ENCODE peak calls at places on chromosomes 6 and 20, in four cellular contexts. One of them, this sample, is unnamed.

GRCh38 chr6:132190815-132191175 is 210.5 kb downstream of the MOXD1 start:
- DNase-seq in fibroblast of lung: peak
- DNase-seq in IMR-90: peak
- DNase-seq in A549: no peak
- DNase-seq in this sample: peak

GRCh38 chr6:99187429-99187828 is 162.0 kb downstream of the FAXC start:
- DNase-seq in fibroblast of lung: no peak
- DNase-seq in IMR-90: no peak
- DNase-seq in A549: no peak
- DNase-seq in this sample: no peak

GRCh38 chr20:25017257-25017803 is 24.8 kb upstream of the APMAP start:
- DNase-seq in fibroblast of lung: no peak
- DNase-seq in IMR-90: no peak
- DNase-seq in A549: no peak
- DNase-seq in this sample: no peak

GRCh38 chr6:35508542-35508941 is 4.2 kb downstream of the TULP1 start:
- DNase-seq in fibroblast of lung: no peak
- DNase-seq in IMR-90: no peak
- DNase-seq in A549: no peak
- DNase-seq in this sample: no peak

GRCh38 chr20:58869662-58870227 is 17.2 kb downstream of the GNAS start:
- DNase-seq in fibroblast of lung: no peak
- DNase-seq in IMR-90: no peak
- DNase-seq in A549: no peak
- DNase-seq in this sample: no peak

GRCh38 chr6:98498359-98498758 is 336.0 kb upstream of the POU3F2 start:
- DNase-seq in fibroblast of lung: no peak
- DNase-seq in IMR-90: no peak
- DNase-seq in A549: no peak
- DNase-seq in this sample: no peak

GRCh38 chr6:137823826-137824501 is 43.1 kb upstream of the TNFAIP3 start:
- DNase-seq in fibroblast of lung: peak
- DNase-seq in IMR-90: peak
- DNase-seq in A549: peak
- DNase-seq in this sample: peak

GRCh38 chr6:69584536-69584912 is 212.3 kb downstream of the LMBRD1 start:
- DNase-seq in fibroblast of lung: peak
- DNase-seq in IMR-90: no peak
- DNase-seq in A549: no peak
- DNase-seq in this sample: peak

GRCh38 chr6:52503853-52504777 is 72.7 kb downstream of the TRAM2 start:
- DNase-seq in fibroblast of lung: peak
- DNase-seq in IMR-90: peak
- DNase-seq in A549: peak
- DNase-seq in this sample: peak

GRCh38 chr20:60011512-60012507 is 53.6 kb downstream of the CDH26 start:
- DNase-seq in fibroblast of lung: no peak
- DNase-seq in IMR-90: no peak
- DNase-seq in A549: no peak
- DNase-seq in this sample: no peak

GRCh38 chr20:37531856-37532255 is 4.2 kb upstream of the BLCAP start:
- DNase-seq in fibroblast of lung: no peak
- DNase-seq in IMR-90: no peak
- DNase-seq in A549: no peak
- DNase-seq in this sample: no peak

GRCh38 chr20:12371955-12372354 is 454.3 kb downstream of the BTBD3 start:
- DNase-seq in fibroblast of lung: no peak
- DNase-seq in IMR-90: no peak
- DNase-seq in A549: no peak
- DNase-seq in this sample: no peak

GRCh38 chr6:79713701-79714322 is 82.7 kb downstream of the SH3BGRL2 start:
- DNase-seq in fibroblast of lung: peak
- DNase-seq in IMR-90: peak
- DNase-seq in A549: peak
- DNase-seq in this sample: peak

GRCh38 chr20:10763117-10763516 is 89.3 kb upstream of the JAG1 start:
- DNase-seq in fibroblast of lung: no peak
- DNase-seq in IMR-90: peak
- DNase-seq in A549: no peak
- DNase-seq in this sample: peak

GRCh38 chr6:26016326-26017275 is 54.0 kb downstream of the TRIM38 start:
- DNase-seq in fibroblast of lung: peak
- DNase-seq in IMR-90: peak
- DNase-seq in A549: no peak
- DNase-seq in this sample: no peak

GRCh38 chr6:2760882-2761842 is 4.0 kb upstream of the WRNIP1 start:
- DNase-seq in fibroblast of lung: no peak
- DNase-seq in IMR-90: no peak
- DNase-seq in A549: no peak
- DNase-seq in this sample: no peak

GRCh38 chr20:46894971-46895905 is 595 bp downstream of the EYA2 start:
- DNase-seq in fibroblast of lung: peak
- DNase-seq in IMR-90: peak
- DNase-seq in A549: no peak
- DNase-seq in this sample: no peak
- H3K4me3 ChIP-seq in fibroblast of lung: peak
- H3K4me3 ChIP-seq in IMR-90: peak
- H3K4me3 ChIP-seq in A549: peak
- H3K4me3 ChIP-seq in this sample: peak

GRCh38 chr6:24662206-24662605 is 4.5 kb downstream of the TDP2 start:
- DNase-seq in fibroblast of lung: no peak
- DNase-seq in IMR-90: no peak
- DNase-seq in A549: no peak
- DNase-seq in this sample: no peak
- TF ChIP-seq CTCF in fibroblast of lung: no peak
- TF ChIP-seq CTCF in IMR-90: no peak
- TF ChIP-seq CTCF in A549: no peak
- TF ChIP-seq CTCF in this sample: no peak

DNA sequence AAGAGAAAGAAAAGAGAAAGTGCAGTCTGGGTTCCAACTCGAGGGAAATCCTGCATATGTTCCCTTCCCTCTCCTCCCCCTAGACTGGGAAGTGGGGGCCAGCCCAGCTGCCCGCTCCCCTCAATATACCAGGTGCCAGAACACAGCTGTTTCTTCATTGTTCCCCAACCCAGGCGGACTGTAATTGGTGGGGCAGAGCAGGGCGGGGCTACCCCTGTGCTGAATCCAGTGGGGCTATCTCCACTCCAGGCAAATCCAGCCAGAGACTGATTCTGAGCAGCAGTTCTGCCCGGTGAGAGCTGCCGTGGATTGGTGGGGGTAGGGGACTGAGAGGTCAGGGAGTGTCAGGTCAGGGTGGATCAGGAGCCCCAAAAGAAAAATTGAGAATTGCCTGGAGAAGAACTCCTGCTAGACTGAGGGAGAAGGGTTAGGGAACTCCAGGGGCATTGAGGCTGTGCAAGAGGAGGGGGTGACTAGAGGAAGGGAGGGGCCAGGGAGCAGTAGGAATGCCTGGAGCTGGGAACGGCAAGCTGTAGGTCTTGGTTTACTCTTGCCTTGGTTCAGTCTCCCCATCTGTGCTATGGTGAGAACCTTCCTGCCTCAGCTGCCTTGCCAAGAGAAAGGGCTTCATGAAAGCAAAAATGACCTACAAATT is at the start of gene MYMX:
- DNase-seq in fibroblast of lung: no peak
- DNase-seq in IMR-90: no peak
- DNase-seq in A549: no peak
- DNase-seq in this sample: no peak
- H3K4me3 ChIP-seq in fibroblast of lung: no peak
- H3K4me3 ChIP-seq in IMR-90: no peak
- H3K4me3 ChIP-seq in A549: no peak
- H3K4me3 ChIP-seq in this sample: no peak

GRCh38 chr6:82257088-82257774 is 9.7 kb upstream of the IBTK start:
- DNase-seq in fibroblast of lung: no peak
- DNase-seq in IMR-90: no peak
- DNase-seq in A549: peak
- DNase-seq in this sample: no peak
- TF ChIP-seq CTCF in fibroblast of lung: no peak
- TF ChIP-seq CTCF in IMR-90: no peak
- TF ChIP-seq CTCF in A549: peak
- TF ChIP-seq CTCF in this sample: no peak

GRCh38 chr6:15504581-15505350 is 158.1 kb downstream of the DTNBP1 start:
- DNase-seq in fibroblast of lung: peak
- DNase-seq in IMR-90: peak
- DNase-seq in A549: no peak
- DNase-seq in this sample: peak

GRCh38 chr6:15507221-15507620 is 155.6 kb downstream of the DTNBP1 start:
- DNase-seq in fibroblast of lung: no peak
- DNase-seq in IMR-90: no peak
- DNase-seq in A549: no peak
- DNase-seq in this sample: no peak

GRCh38 chr6:15506066-15506465 is 156.8 kb downstream of the DTNBP1 start:
- DNase-seq in fibroblast of lung: no peak
- DNase-seq in IMR-90: no peak
- DNase-seq in A549: no peak
- DNase-seq in this sample: no peak

GRCh38 chr6:15504040-15504491 is 158.8 kb downstream of the DTNBP1 start:
- DNase-seq in fibroblast of lung: peak
- DNase-seq in IMR-90: no peak
- DNase-seq in A549: no peak
- DNase-seq in this sample: peak

GRCh38 chr6:15505463-15505918 is 157.3 kb downstream of the DTNBP1 start:
- DNase-seq in fibroblast of lung: no peak
- DNase-seq in IMR-90: no peak
- DNase-seq in A549: no peak
- DNase-seq in this sample: no peak
- H3K4me3 ChIP-seq in fibroblast of lung: no peak
- H3K4me3 ChIP-seq in IMR-90: no peak
- H3K4me3 ChIP-seq in A549: no peak
- H3K4me3 ChIP-seq in this sample: peak

GRCh38 chr6:145699462-145699861 is 35.9 kb downstream of the EPM2A start:
- DNase-seq in fibroblast of lung: peak
- DNase-seq in IMR-90: peak
- DNase-seq in A549: peak
- DNase-seq in this sample: peak

GRCh38 chr6:145707397-145707796 is 27.9 kb downstream of the EPM2A start:
- DNase-seq in fibroblast of lung: no peak
- DNase-seq in IMR-90: no peak
- DNase-seq in A549: no peak
- DNase-seq in this sample: no peak

GRCh38 chr6:145705561-145705960 is 29.8 kb downstream of the EPM2A start:
- DNase-seq in fibroblast of lung: peak
- DNase-seq in IMR-90: peak
- DNase-seq in A549: no peak
- DNase-seq in this sample: peak

DNA sequence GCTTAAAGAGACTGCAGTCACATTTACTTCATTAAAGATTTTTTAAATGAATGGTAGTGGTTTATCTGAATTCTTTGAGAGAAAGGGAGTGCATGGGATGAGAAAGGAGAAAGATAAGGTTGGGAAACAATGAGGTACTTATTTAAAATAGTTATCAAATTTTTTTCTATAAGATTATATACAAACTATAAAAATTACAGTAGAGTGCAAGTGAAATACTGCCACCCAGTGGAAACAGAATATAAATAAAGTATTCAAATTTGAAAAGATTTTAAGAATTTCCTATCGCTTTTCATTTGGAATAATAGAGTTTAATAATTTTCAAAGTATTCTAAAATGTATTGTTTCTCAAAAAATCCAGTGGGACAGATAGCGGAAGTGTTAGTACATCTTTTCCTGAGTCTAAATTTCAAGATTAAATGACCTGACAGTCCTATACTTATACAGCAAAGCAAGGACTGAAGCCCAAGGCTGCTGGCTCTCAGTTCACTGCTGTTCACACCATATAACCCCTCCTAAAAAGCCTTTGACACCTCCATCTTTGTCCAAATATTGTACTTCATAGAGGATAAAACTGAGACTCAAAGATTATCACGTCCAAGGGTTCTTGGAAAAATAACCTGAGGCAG is 31.1 kb downstream of the EPM2A start:
- DNase-seq in fibroblast of lung: peak
- DNase-seq in IMR-90: peak
- DNase-seq in A549: no peak
- DNase-seq in this sample: no peak
- TF ChIP-seq CTCF in fibroblast of lung: no peak
- TF ChIP-seq CTCF in IMR-90: peak
- TF ChIP-seq CTCF in A549: peak
- TF ChIP-seq CTCF in this sample: no peak

GRCh38 chr6:169108753-169109152 is 144.9 kb downstream of the THBS2 start:
- DNase-seq in fibroblast of lung: no peak
- DNase-seq in IMR-90: no peak
- DNase-seq in A549: no peak
- DNase-seq in this sample: no peak

GRCh38 chr6:169112483-169113320 is 140.9 kb downstream of the THBS2 start:
- DNase-seq in fibroblast of lung: no peak
- DNase-seq in IMR-90: no peak
- DNase-seq in A549: no peak
- DNase-seq in this sample: no peak

GRCh38 chr6:169109381-169109780 is 144.3 kb downstream of the THBS2 start:
- DNase-seq in fibroblast of lung: no peak
- DNase-seq in IMR-90: no peak
- DNase-seq in A549: no peak
- DNase-seq in this sample: no peak

GRCh38 chr6:169110934-169111602 is 142.6 kb downstream of the THBS2 start:
- DNase-seq in fibroblast of lung: no peak
- DNase-seq in IMR-90: no peak
- DNase-seq in A549: no peak
- DNase-seq in this sample: no peak

DNA sequence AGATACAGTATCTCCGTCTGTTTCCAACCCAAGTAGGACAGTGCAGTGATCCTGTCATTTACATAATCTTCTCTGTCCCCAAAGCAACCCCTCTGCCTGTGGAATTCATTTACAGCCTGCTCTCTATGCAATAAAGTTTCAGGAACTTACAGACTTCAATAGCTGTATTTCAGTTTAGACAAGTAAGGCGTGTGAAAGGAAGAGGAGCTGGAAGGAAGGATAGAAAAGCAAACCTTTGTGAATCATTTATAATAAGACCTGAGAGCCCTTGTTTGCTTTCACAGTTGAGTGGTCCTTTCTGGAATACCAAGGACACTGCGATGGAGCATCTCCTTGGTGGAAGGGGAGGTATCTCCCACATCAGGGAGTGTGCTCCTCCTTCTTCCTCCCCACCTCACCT is 143.8 kb downstream of the THBS2 start:
- DNase-seq in fibroblast of lung: no peak
- DNase-seq in IMR-90: no peak
- DNase-seq in A549: no peak
- DNase-seq in this sample: no peak
- H3K4me3 ChIP-seq in fibroblast of lung: no peak
- H3K4me3 ChIP-seq in IMR-90: no peak
- H3K4me3 ChIP-seq in A549: no peak
- H3K4me3 ChIP-seq in this sample: no peak

This sample was measured in brain microvascular endothelial cell.